ENCODE peak calls at places on chromosomes 4 and X, in four cellular contexts. D is fibroblast of lung, F is tibial artery, C is colonic mucosa. U is an unnamed sample.

GRCh38 chr4:44221407-44221806 is 227.2 kb downstream of the KCTD8 start:
- DNase-seq in D (peak), F (no peak), C (no peak), U (no peak)

GRCh38 chr4:164977243-164978164 is at the start of gene TRIM61:
- DNase-seq in D (peak), F (peak), C (peak), U (no peak)

GRCh38 chr4:38013461-38014366 is 53.5 kb downstream of the PTTG2 start:
- DNase-seq in D (peak), F (peak), C (no peak), U (no peak)

GRCh38 chr4:41620594-41621256 is 82.8 kb downstream of the LIMCH1 start:
- DNase-seq in D (no peak), F (peak), C (no peak), U (no peak)

GRCh38 chr4:10201356-10202223 is 85.0 kb upstream of the WDR1 start:
- DNase-seq in D (no peak), F (no peak), C (no peak), U (no peak)

GRCh38 chr4:150720973-150721518 is 139.1 kb downstream of the MAB21L2 start:
- DNase-seq in D (no peak), F (no peak), C (no peak), U (no peak)

GRCh38 chr4:72295966-72296557 is 264.3 kb downstream of the NPFFR2 start:
- DNase-seq in D (peak), F (no peak), C (no peak), U (no peak)

GRCh38 chr4:139921551-139922184 is 232.3 kb downstream of the MAML3 start:
- DNase-seq in D (no peak), F (no peak), C (peak), U (no peak)

GRCh38 chr4:65370709-65371108 is 299.6 kb downstream of the EPHA5 start:
- DNase-seq in D (no peak), F (no peak), C (no peak), U (no peak)

GRCh38 chr4:54717694-54718093 is 59.9 kb downstream of the KIT start:
- DNase-seq in D (no peak), F (no peak), C (no peak), U (no peak)

GRCh38 chr4:78770091-78770642 is 6.0 kb upstream of the BMP2K start:
- DNase-seq in D (no peak), F (no peak), C (no peak), U (no peak)

GRCh38 chr4:74166135-74166534 is 8.2 kb downstream of the MTHFD2L start:
- DNase-seq in D (no peak), F (no peak), C (no peak), U (no peak)

GRCh38 chr4:77599378-77599777 is 6.2 kb upstream of the CXCL13 start:
- DNase-seq in D (peak), F (no peak), C (peak), U (peak)

GRCh38 chrX:42615161-42615563 is 162.8 kb downstream of the PPP1R2C start:
- DNase-seq in D (no peak), F (no peak), C (peak), U (no peak)

GRCh38 chr4:152100378-152101201 is 339.8 kb upstream of the GATB start:
- DNase-seq in D (no peak), F (no peak), C (no peak), U (no peak)

GRCh38 chr4:3013323-3013722 is 50.0 kb downstream of the GRK4 start:
- DNase-seq in D (no peak), F (no peak), C (no peak), U (no peak)
- H3K4me3 ChIP-seq in D (no peak), F (no peak), C (no peak), U (no peak)

GRCh38 chr4:169109276-169109675 is 99.2 kb upstream of the CBR4 start:
- DNase-seq in D (no peak), F (no peak), C (no peak), U (no peak)
- H3K27ac ChIP-seq in D (no peak), F (no peak), C (no peak), U (no peak)

GRCh38 chr4:4871267-4872147 is 12.0 kb downstream of the MSX1 start:
- DNase-seq in D (no peak), F (no peak), C (no peak), U (no peak)

GRCh38 chr4:4869380-4869723 is 9.9 kb downstream of the MSX1 start:
- DNase-seq in D (no peak), F (no peak), C (no peak), U (no peak)

GRCh38 chr4:4872148-4872903 is 12.9 kb downstream of the MSX1 start:
- DNase-seq in D (no peak), F (no peak), C (no peak), U (no peak)

GRCh38 chr4:4869731-4870483 is 10.4 kb downstream of the MSX1 start:
- DNase-seq in D (no peak), F (no peak), C (no peak), U (no peak)

DNA sequence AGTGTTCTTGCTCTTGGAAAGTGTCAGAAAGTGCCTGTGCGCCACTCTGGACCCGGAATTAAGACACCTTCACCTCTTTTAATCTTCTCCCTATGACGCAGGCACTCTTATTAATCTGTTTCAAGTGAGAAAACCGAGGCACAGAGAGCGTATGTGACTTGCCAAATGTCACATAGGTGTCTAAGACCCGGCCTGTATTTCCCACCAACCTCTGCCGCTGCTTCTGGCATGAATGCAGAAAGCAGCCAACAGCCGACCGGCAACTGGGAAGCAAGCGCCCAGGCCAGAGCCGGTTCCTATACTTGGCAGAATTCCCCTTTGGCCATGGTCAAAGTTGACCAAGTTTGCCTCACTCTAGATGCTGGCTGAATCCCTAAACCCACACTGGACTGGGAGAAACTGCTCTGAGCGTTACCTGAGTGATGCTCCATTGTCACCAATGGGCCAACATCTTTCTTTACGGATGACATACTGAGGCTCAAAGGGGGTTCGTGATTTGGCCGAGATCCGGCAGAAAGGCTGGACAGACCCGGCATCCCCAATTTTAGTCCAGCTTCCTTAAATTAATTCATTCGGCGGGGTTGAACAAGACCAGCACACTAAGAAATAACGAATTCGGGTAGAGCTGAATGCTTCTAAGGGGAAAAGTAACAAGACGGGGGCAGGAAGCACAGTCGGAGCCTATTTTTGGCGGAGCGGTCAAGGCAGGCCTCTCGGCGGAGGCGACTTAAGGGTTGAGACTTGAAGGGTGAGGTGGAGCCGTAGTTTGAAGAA is 11.2 kb downstream of the MSX1 start:
- DNase-seq in D (no peak), F (no peak), C (no peak), U (no peak)
- H3K4me3 ChIP-seq in D (no peak), F (no peak), C (no peak), U (no peak)

GRCh38 chrX:111646515-111646914 is 34.5 kb upstream of the ALG13 start:
- DNase-seq in D (no peak), F (no peak), C (no peak), U (no peak)
- H3K27ac ChIP-seq in D (no peak), F (no peak), C (no peak), U (no peak)

GRCh38 chr4:171588764-171589163 is 224.4 kb upstream of the GALNTL6 start:
- DNase-seq in D (no peak), F (no peak), C (no peak), U (no peak)
- H3K4me3 ChIP-seq in D (no peak), F (no peak), C (no peak), U (no peak)

U was measured in SJSA1.